ENCODE peak calls at places on chromosomes 11 and 22, in ten cellular contexts. Q, Z, F, T, G, B, C, O, M and R are unnamed samples.

GRCh38 chr11:2383823-2384722 is 7.0 kb downstream of the CD81 start:
- DNase-seq in G (peak), B (peak), Q (no peak), F (no peak), C (peak), T (no peak), O (no peak), Z (no peak), M (no peak), R (no peak)

GRCh38 chr11:106321601-106322000 is 244.1 kb downstream of the AASDHPPT start:
- DNase-seq in Q (no peak), M (no peak), O (no peak), T (no peak), F (no peak), Z (no peak), G (no peak), B (no peak), C (no peak), R (no peak)

GRCh38 chr11:70038034-70038834 is 39.9 kb upstream of the ANO1 start:
- DNase-seq in F (no peak), M (no peak), G (no peak), C (no peak), Q (no peak), O (no peak), B (no peak), T (no peak), Z (no peak), R (no peak)

GRCh38 chr22:24175160-24175808 is 6.0 kb upstream of the SUSD2 start:
- DNase-seq in Q (peak), B (peak), C (peak), F (peak), Z (peak), T (peak), G (peak), O (no peak), M (peak), R (peak)

GRCh38 chr11:134664863-134665535 is 253.0 kb upstream of the B3GAT1 start:
- DNase-seq in O (no peak), M (no peak), G (no peak), B (no peak), Z (no peak), T (no peak), C (no peak), Q (no peak), F (no peak), R (no peak)

GRCh38 chr11:64917663-64917995 is 620 bp upstream of the ATG2A start:
- DNase-seq in F (no peak), M (no peak), Z (no peak), B (no peak), C (no peak), G (no peak), Q (no peak), T (no peak), O (no peak), R (no peak)

GRCh38 chr11:44268073-44268806 is 41.7 kb downstream of the ALX4 start:
- DNase-seq in B (no peak), C (no peak), O (no peak), G (no peak), F (no peak), T (no peak), Z (no peak), Q (no peak), M (no peak), R (no peak)

GRCh38 chr11:75858613-75859012 is 43.6 kb downstream of the UVRAG start:
- DNase-seq in B (no peak), Z (no peak), G (no peak), O (peak), Q (no peak), M (no peak), F (no peak), C (no peak), T (no peak), R (no peak)

GRCh38 chr22:37852418-37852817 is 3.2 kb downstream of the EIF3L start:
- DNase-seq in O (no peak), G (no peak), T (no peak), M (no peak), B (no peak), Q (no peak), C (no peak), F (no peak), Z (no peak), R (no peak)

GRCh38 chr11:94776351-94777321 is 8.5 kb downstream of the AMOTL1 start:
- DNase-seq in O (no peak), T (no peak), G (no peak), M (peak), F (peak), B (no peak), Q (no peak), C (peak), Z (no peak), R (no peak)

GRCh38 chr22:36284171-36284571 is 31.2 kb downstream of the APOL1 start:
- DNase-seq in F (no peak), O (no peak), Z (no peak), Q (no peak), G (no peak), B (no peak), T (no peak), M (no peak), C (no peak), R (no peak)

GRCh38 chr11:33268945-33269567 is 11.9 kb downstream of the HIPK3 start:
- DNase-seq in B (no peak), Q (no peak), C (peak), F (no peak), T (no peak), G (no peak), Z (no peak), O (no peak), M (no peak), R (no peak)

GRCh38 chr22:42760806-42761565 is 40.3 kb upstream of the A4GALT start:
- DNase-seq in O (no peak), Z (no peak), Q (no peak), M (no peak), G (no peak), B (no peak), T (no peak), F (no peak), C (no peak), R (no peak)

GRCh38 chr22:29394931-29395581 is 6.7 kb upstream of the AP1B1 start:
- DNase-seq in F (peak), Z (peak), M (peak), G (peak), B (peak), O (no peak), Q (peak), C (peak), T (peak), R (peak)

GRCh38 chr11:59076876-59077571 is 9.1 kb upstream of the GLYATL1B start:
- DNase-seq in Z (no peak), T (no peak), M (no peak), B (no peak), G (no peak), O (no peak), F (no peak), C (no peak), Q (no peak), R (no peak)

GRCh38 chr22:23012081-23012622 is 58.2 kb upstream of the GNAZ start:
- DNase-seq in Z (no peak), B (no peak), C (no peak), M (no peak), Q (no peak), G (no peak), O (no peak), F (no peak), T (peak), R (no peak)

GRCh38 chr11:134739136-134739535 is 327.1 kb upstream of the B3GAT1 start:
- DNase-seq in B (no peak), O (no peak), M (no peak), C (no peak), T (no peak), Q (no peak), Z (no peak), G (no peak), F (no peak), R (no peak)

GRCh38 chr22:41418717-41419116 is 27.9 kb downstream of the TOB2 start:
- DNase-seq in Q (no peak), B (no peak), O (no peak), G (no peak), C (no peak), F (no peak), Z (no peak), M (no peak), T (no peak), R (no peak)